ENCODE peak calls at places on chromosomes 13 and 19, in eight cellular contexts. C, Y, J, X, A, E, P and R are unnamed samples.
A peak's percentile ranks its signal among the peaks of the same experiment; 100 is the strongest.

GRCh38 chr19:12093777-12094176 is 29.2 kb downstream of the ZNF844 start:
- DNase-seq in C (no peak), Y (no peak), A (no peak), X (no peak), E (no peak), P (no peak), J (no peak), R (no peak)

GRCh38 chr13:37369618-37370017 is 228.9 kb downstream of the POSTN start:
- DNase-seq in J (no peak), C (no peak), A (peak; percentile 27), X (no peak), Y (peak; percentile 33), E (no peak), P (no peak), R (no peak)

GRCh38 chr19:23699521-23699860 is 12.5 kb upstream of the ZNF675 start:
- DNase-seq in X (no peak), P (no peak), E (no peak), Y (no peak), A (no peak), C (no peak), J (no peak), R (no peak)

GRCh38 chr19:21023901-21024300 is 3.4 kb downstream of the ZNF430 start:
- DNase-seq in Y (peak; percentile 14), X (no peak), A (peak; percentile 89), P (no peak), E (no peak), C (no peak), J (no peak), R (no peak)

GRCh38 chr13:43584711-43585110 is 202.1 kb downstream of the ENOX1 start:
- DNase-seq in A (no peak), E (no peak), P (no peak), X (no peak), J (no peak), C (no peak), Y (no peak), R (peak; percentile 24)

GRCh38 chr19:46611791-46612190 is 10.7 kb downstream of the CALM3 start:
- DNase-seq in A (no peak), C (no peak), P (peak; percentile 54), X (no peak), J (no peak), Y (no peak), E (no peak), R (no peak)

GRCh38 chr19:1269478-1270167 is 491 bp downstream of the CIRBP start:
- DNase-seq in P (peak; percentile 94), Y (peak; percentile 91), J (peak; percentile 83), X (peak; percentile 88), E (peak; percentile 95), A (peak; percentile 96), C (peak; percentile 87), R (peak; percentile 86)

GRCh38 chr19:6740589-6741348 is 1.3 kb downstream of the TRIP10 start:
- DNase-seq in J (no peak), A (peak; percentile 51), Y (peak; percentile 18), E (peak; percentile 89), C (no peak), P (peak; percentile 81), X (peak; percentile 58), R (peak; percentile 88)

GRCh38 chr13:103328899-103329298 is 262.7 kb upstream of the SLC10A2 start:
- DNase-seq in E (no peak), X (no peak), A (no peak), J (no peak), Y (no peak), P (no peak), C (no peak), R (peak; percentile 21)

GRCh38 chr19:32404939-32405430 is 585 bp upstream of the DPY19L3 start:
- DNase-seq in Y (peak; percentile 43), C (no peak), A (peak; percentile 55), P (peak; percentile 87), X (peak; percentile 61), E (peak; percentile 84), J (peak; percentile 46), R (peak; percentile 42)

GRCh38 chr19:3398900-3399278 is 32.5 kb downstream of the NFIC start:
- DNase-seq in Y (no peak), X (no peak), A (no peak), C (no peak), J (no peak), E (no peak), P (no peak), R (no peak)
- H3K4me3 ChIP-seq in Y (no peak overlapping the region), X (no peak overlapping the region), A (no peak overlapping the region), C (peak overlapping the region; percentile 53), J (peak overlapping the region; percentile 42), E (no peak overlapping the region), P (peak overlapping the region; percentile 28), R (no peak overlapping the region)

DNA sequence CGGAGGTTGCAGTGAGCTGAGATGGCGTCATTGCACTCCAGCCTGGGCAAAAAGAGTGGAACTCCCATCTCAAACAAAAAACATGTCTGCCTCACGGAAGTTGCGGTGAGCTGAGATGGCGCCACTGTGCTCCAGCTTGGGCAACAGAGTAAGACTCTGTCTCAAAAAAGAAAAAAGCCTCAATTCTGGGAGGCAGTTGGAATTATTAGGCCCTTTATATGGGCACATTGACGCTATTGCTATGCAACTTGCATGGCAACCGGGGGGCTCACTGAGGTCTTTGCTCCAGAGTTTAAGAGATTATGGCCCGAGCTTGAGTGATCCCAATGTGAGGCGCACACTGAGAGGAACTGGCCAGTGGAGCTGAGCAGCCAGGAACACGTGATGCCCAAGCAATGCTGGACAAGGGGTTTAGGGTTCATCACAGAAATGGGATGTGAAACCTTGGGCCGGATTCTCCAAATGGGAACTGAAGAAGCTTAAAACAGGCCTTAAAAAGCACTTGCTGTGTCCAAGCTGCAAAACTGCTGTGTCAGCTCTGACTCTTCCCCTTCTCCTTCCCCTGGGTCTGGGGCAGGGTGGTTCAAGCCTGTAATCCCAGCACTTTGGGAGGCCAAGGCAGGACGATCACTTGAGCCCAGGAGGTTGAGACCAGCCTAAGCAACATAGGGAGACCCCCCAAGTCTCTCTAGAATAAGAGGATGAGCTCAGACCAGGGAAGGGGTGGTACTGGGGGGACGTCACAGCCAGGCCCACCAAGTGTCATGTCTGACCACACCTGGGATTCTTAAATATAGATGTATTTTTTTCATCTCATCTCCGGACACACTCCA is 2.5 kb downstream of the FTL start:
- DNase-seq in P (peak; percentile 77), Y (peak; percentile 78), J (no peak), A (peak; percentile 58), C (no peak), E (no peak), X (no peak), R (no peak)
- H3K4me3 ChIP-seq in P (peak overlapping the region; percentile 89), Y (peak overlapping the region; percentile 99), J (peak overlapping the region; percentile 88), A (peak overlapping the region; percentile 97), C (peak overlapping the region; percentile 81), E (no peak overlapping the region), X (no peak overlapping the region), R (no peak overlapping the region)

GRCh38 chr19:13838943-13839192 is 38.1 kb upstream of the NANOS3 start:
- DNase-seq in A (no peak), X (no peak), C (peak; percentile 65), J (no peak), Y (no peak), E (no peak), P (no peak), R (no peak)
- H3K4me3 ChIP-seq in A (peak overlapping the region; percentile 98), X (no peak overlapping the region), C (peak overlapping the region; percentile 96), J (peak overlapping the region; percentile 96), Y (peak overlapping the region; percentile 40), E (no peak overlapping the region), P (peak overlapping the region; percentile 85), R (no peak overlapping the region)

GRCh38 chr19:3968556-3969434 is 2.1 kb downstream of the DAPK3 start:
- DNase-seq in Y (peak; percentile 100), E (peak; percentile 96), X (peak; percentile 98), A (peak; percentile 98), P (peak; percentile 82), J (peak; percentile 97), C (peak; percentile 79), R (peak; percentile 52)
- H3K4me3 ChIP-seq in Y (peak overlapping the region; percentile 62), E (peak overlapping the region; percentile 89), X (peak overlapping the region; percentile 89), A (peak overlapping the region; percentile 97), P (peak overlapping the region; percentile 80), J (peak overlapping the region; percentile 99), C (peak overlapping the region; percentile 88), R (no peak overlapping the region)

DNA sequence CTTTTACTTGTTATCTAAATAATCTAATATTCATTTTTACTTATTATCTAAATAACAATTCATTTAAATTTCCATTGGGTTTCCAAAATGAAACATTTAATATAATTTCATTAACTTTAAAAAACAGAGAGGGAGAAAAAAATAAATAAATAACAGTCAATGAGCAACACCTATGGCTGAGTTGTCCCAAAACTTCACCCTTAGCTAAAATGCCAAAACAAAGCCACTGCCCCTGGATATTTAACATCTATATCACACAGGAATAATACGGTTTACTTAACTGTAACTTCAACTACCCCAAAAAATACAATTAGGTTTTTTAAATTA is 570 bp downstream of the ELF1 start:
- DNase-seq in Y (no peak), E (no peak), A (no peak), C (no peak), P (no peak), J (no peak), X (no peak), R (no peak)
- H3K4me3 ChIP-seq in Y (peak overlapping the region; percentile 40), E (no peak overlapping the region), A (peak overlapping the region; percentile 51), C (peak overlapping the region; percentile 17), P (peak overlapping the region; percentile 47), J (peak overlapping the region; percentile 35), X (no peak overlapping the region), R (no peak overlapping the region)

DNA sequence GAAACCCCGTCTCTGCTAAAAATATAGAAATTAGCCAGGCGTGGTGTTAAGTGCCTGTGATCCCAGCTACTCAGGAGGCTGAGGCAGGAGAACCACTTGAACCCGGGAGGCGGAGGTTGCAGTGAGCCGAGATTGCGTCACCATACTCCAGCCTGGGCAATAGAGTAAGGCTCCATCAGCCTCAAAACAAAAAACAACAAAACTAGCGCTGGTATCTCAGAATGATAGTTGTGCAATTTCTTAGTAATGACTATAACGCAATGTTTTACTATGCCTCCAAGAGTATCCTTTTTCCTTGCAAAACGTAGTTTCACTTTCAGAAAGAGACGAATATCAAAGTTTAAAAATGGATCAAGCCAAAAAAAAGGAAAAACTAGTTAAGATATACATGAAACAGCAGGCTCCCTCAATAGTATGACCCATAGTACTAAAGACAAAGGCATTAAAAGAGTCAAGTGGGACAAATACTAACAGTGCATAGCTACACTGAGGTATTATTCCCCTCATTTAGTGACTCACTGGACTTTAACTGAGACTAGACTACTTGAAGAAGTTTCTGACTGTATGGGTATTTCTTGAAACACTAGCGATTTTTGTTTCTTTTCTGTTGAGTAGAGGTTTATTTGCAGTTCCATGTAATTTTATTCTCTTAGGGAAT is 10.5 kb upstream of the ITM2B start:
- DNase-seq in E (no peak), X (no peak), J (no peak), Y (peak; percentile 76), C (no peak), A (peak; percentile 74), P (peak; percentile 75), R (no peak)
- H3K4me3 ChIP-seq in E (no peak overlapping the region), X (no peak overlapping the region), J (peak overlapping the region; percentile 40), Y (peak overlapping the region; percentile 64), C (peak overlapping the region; percentile 68), A (peak overlapping the region; percentile 76), P (peak overlapping the region; percentile 51), R (no peak overlapping the region)